ENCODE peak calls at places on chromosomes 1 and 21, in four cellular contexts. D is stimulated activated CD4-positive, alpha-beta T cell treated with anti-CD3 and anti-CD28 coated beads, Interleukin-12 subunit alpha, Interleukin-12 subunit beta, amount 100 ng/mL, for 48 hours; K is epithelial cell of esophagus; E is brain microvascular endothelial cell. V is an unnamed sample.

GRCh38 chr1:36885537-36886441 is 148.5 kb downstream of the GRIK3 start:
- DNase-seq in D (no peak), K (no peak), E (no peak), V (no peak)

GRCh38 chr21:38985423-38986378 is 180.0 kb downstream of the ETS2 start:
- DNase-seq in D (peak), K (peak), E (peak), V (peak)

GRCh38 chr1:90704817-90705216 is 12.3 kb downstream of the BARHL2 start:
- DNase-seq in D (no peak), K (no peak), E (no peak), V (no peak)

GRCh38 chr1:35577071-35577998 is 4.2 kb downstream of the TFAP2E start:
- DNase-seq in D (peak), K (no peak), E (no peak), V (no peak)

GRCh38 chr1:153206631-153207030 is 3.4 kb downstream of the LELP1 start:
- DNase-seq in D (no peak), K (no peak), E (no peak), V (no peak)

GRCh38 chr1:187454010-187454409 is 625.3 kb downstream of the PLA2G4A start:
- DNase-seq in D (no peak), K (no peak), E (no peak), V (no peak)

GRCh38 chr1:16048573-16049189 is 5.1 kb downstream of the CLCNKB start:
- DNase-seq in D (no peak), K (peak), E (no peak), V (peak)

GRCh38 chr21:18986197-18986596 is 582.6 kb upstream of the TMPRSS15 start:
- DNase-seq in D (no peak), K (no peak), E (no peak), V (peak)

GRCh38 chr1:14190508-14190907 is 408.0 kb upstream of the KAZN start:
- DNase-seq in D (no peak), K (peak), E (no peak), V (no peak)

GRCh38 chr1:36083635-36084501 is at the start of gene TEKT2:
- DNase-seq in D (no peak), K (no peak), E (peak), V (no peak)

GRCh38 chr1:162357681-162358266 is 18.9 kb downstream of the SPATA46 start:
- DNase-seq in D (no peak), K (peak), E (peak), V (peak)